ENCODE peak calls at places on chromosomes 2 and 18, in six cellular contexts. O, K, Y, U, H and M are unnamed samples.
A peak's percentile ranks its signal among the peaks of the same experiment; 100 is the strongest.

GRCh38 chr2:192828947-192829346 is 634.2 kb upstream of the TMEFF2 start:
- DNase-seq in U (no peak), K (no peak), Y (no peak), O (no peak), H (peak; percentile 2), M (no peak)

GRCh38 chr18:42351455-42351854 is 396.4 kb downstream of the PIK3C3 start:
- DNase-seq in O (no peak), U (no peak), Y (no peak), H (no peak), K (no peak), M (no peak)

GRCh38 chr2:12325806-12326205 is 390.9 kb upstream of the TRIB2 start:
- DNase-seq in H (peak; percentile 89), U (no peak), K (no peak), O (no peak), Y (peak; percentile 21), M (no peak)

GRCh38 chr2:149004836-149005235 is 33.7 kb upstream of the LYPD6B start:
- DNase-seq in Y (no peak), K (no peak), U (no peak), H (peak; percentile 70), O (no peak), M (no peak)

GRCh38 chr18:2240311-2240705 is 331.0 kb downstream of the METTL4 start:
- DNase-seq in Y (no peak), K (no peak), H (peak; percentile 12), U (no peak), O (no peak), M (no peak)

GRCh38 chr2:28294451-28294850 is 98.2 kb upstream of the FOSL2 start:
- DNase-seq in O (no peak), K (no peak), U (no peak), H (no peak), Y (no peak), M (no peak)

GRCh38 chr2:223075301-223076270 is 23.6 kb downstream of the KCNE4 start:
- DNase-seq in K (no peak), O (no peak), U (no peak), H (peak; percentile 76), Y (no peak), M (no peak)

GRCh38 chr2:86301711-86302202 is 35.7 kb downstream of the REEP1 start:
- DNase-seq in U (no peak), Y (no peak), K (no peak), H (peak; percentile 78), O (no peak), M (no peak)

GRCh38 chr2:236548179-236548918 is 21.3 kb upstream of the ACKR3 start:
- DNase-seq in H (no peak), K (no peak), O (no peak), U (no peak), Y (no peak), M (no peak)

GRCh38 chr18:37532917-37533316 is 32.7 kb downstream of the CELF4 start:
- DNase-seq in H (no peak), Y (no peak), K (no peak), O (no peak), U (no peak), M (no peak)

GRCh38 chr2:60806988-60807681 is 51.1 kb downstream of the PAPOLG start:
- DNase-seq in O (no peak), Y (peak; percentile 85), H (peak; percentile 47), K (peak; percentile 47), U (no peak), M (peak; percentile 32)

GRCh38 chr18:32549248-32549842 is 78.7 kb upstream of the GAREM1 start:
- DNase-seq in U (no peak), Y (peak; percentile 75), H (peak; percentile 28), O (peak; percentile 29), K (peak; percentile 35), M (no peak)

GRCh38 chr2:1512321-1513289 is 99.3 kb downstream of the TPO start:
- DNase-seq in H (no peak), O (no peak), K (no peak), Y (no peak), U (no peak), M (no peak)

GRCh38 chr2:179344280-179344961 is 79.8 kb upstream of the SESTD1 start:
- DNase-seq in Y (no peak), O (no peak), U (no peak), K (no peak), H (peak; percentile 26), M (no peak)